ENCODE peak calls at places on chromosomes 1 and 21, in nine cellular contexts. V is activated B cell treated with CpG ODN at 0.5 μM for 24 hours; B is brain microvascular endothelial cell; T is thoracic aorta; N is pancreas; W is activated CD8-positive, alpha-beta T cell treated with anti-CD3 and anti-CD28 coated beads for 36 hours; P is AG10803; L is endothelial cell; G is body of pancreas. Q is an unnamed sample.

GRCh38 chr1:12433323-12434053 is 184.5 kb downstream of the DHRS3 start:
- DNase-seq in V (no peak), B (peak), T (no peak), N (peak), W (peak), P (peak), L (peak), G (peak), Q (no peak)

GRCh38 chr1:184189361-184189760 is 137.8 kb downstream of the TSEN15 start:
- DNase-seq in V (no peak), B (no peak), T (no peak), N (no peak), W (no peak), P (peak), L (no peak), G (peak), Q (no peak)

GRCh38 chr21:44984428-44984791 is 44.6 kb downstream of the SLX9 start:
- DNase-seq in V (no peak), B (no peak), T (no peak), N (no peak), W (no peak), P (no peak), L (no peak), G (no peak), Q (no peak)

GRCh38 chr1:27574871-27575831 is 28.8 kb downstream of the AHDC1 start:
- DNase-seq in V (no peak), B (peak), T (no peak), N (peak), W (no peak), P (peak), L (peak), G (peak), Q (no peak)

GRCh38 chr1:242847390-242847993 is 323.0 kb upstream of the PLD5 start:
- DNase-seq in V (no peak), B (no peak), T (no peak), N (no peak), W (no peak), P (no peak), L (peak), G (no peak), Q (no peak)

GRCh38 chr1:18962121-18962721 is 5.7 kb upstream of the IFFO2 start:
- DNase-seq in V (no peak), B (no peak), T (no peak), N (no peak), W (no peak), P (peak), L (no peak), G (no peak), Q (no peak)

GRCh38 chr1:239982762-239983161 is 108.9 kb upstream of the FMN2 start:
- DNase-seq in V (no peak), B (no peak), T (no peak), N (no peak), W (no peak), P (no peak), L (no peak), G (no peak), Q (no peak)

GRCh38 chr1:4306559-4307467 is 347.6 kb upstream of the AJAP1 start:
- DNase-seq in V (no peak), B (no peak), T (no peak), N (no peak), W (no peak), P (no peak), L (no peak), G (no peak), Q (no peak)

GRCh38 chr1:226457307-226457712 is 49.4 kb upstream of the PARP1 start:
- DNase-seq in V (no peak), B (peak), T (no peak), N (no peak), W (peak), P (no peak), L (peak), G (no peak), Q (peak)

GRCh38 chr1:194176212-194176611 is 989.8 kb upstream of the B3GALT2 start:
- DNase-seq in V (no peak), B (no peak), T (no peak), N (no peak), W (no peak), P (no peak), L (no peak), G (no peak), Q (no peak)

GRCh38 chr1:225998560-225999226 is 450 bp downstream of the SDE2 start:
- DNase-seq in V (no peak), B (peak), T (no peak), N (no peak), W (no peak), P (peak), L (no peak), G (no peak), Q (no peak)

GRCh38 chr1:71809085-71809484 is 473.3 kb downstream of the NEGR1 start:
- DNase-seq in V (no peak), B (no peak), T (no peak), N (no peak), W (no peak), P (no peak), L (no peak), G (no peak), Q (no peak)

GRCh38 chr1:115838805-115839705 is 1.9 kb downstream of the NHLH2 start:
- DNase-seq in V (no peak), B (no peak), T (no peak), N (peak), W (peak), P (peak), L (peak), G (peak), Q (no peak)

GRCh38 chr1:202234331-202235002 is 40.9 kb downstream of the LGR6 start:
- DNase-seq in V (no peak), B (peak), T (no peak), N (no peak), W (no peak), P (peak), L (no peak), G (no peak), Q (no peak)

GRCh38 chr1:40315795-40316594 is 1.1 kb downstream of the COL9A2 start:
- DNase-seq in V (peak), B (no peak), T (no peak), N (no peak), W (peak), P (no peak), L (no peak), G (no peak), Q (peak)

GRCh38 chr1:94806451-94806861 is 13.7 kb upstream of the SLC44A3 start:
- DNase-seq in V (no peak), B (no peak), T (no peak), N (no peak), W (no peak), P (peak), L (no peak), G (no peak), Q (no peak)

GRCh38 chr1:38243106-38243505 is 196.5 kb upstream of the POU3F1 start:
- DNase-seq in V (no peak), B (no peak), T (no peak), N (no peak), W (no peak), P (no peak), L (no peak), G (no peak), Q (no peak)

GRCh38 chr1:246261641-246262040 is 245.4 kb downstream of the SMYD3 start:
- DNase-seq in V (no peak), B (no peak), T (no peak), N (no peak), W (no peak), P (no peak), L (no peak), G (no peak), Q (no peak)
- TF ChIP-seq CTCF in V (no peak), B (peak), T (no peak), N (no peak), W (no peak), P (no peak), L (no peak), G (no peak), Q (no peak)

DNA sequence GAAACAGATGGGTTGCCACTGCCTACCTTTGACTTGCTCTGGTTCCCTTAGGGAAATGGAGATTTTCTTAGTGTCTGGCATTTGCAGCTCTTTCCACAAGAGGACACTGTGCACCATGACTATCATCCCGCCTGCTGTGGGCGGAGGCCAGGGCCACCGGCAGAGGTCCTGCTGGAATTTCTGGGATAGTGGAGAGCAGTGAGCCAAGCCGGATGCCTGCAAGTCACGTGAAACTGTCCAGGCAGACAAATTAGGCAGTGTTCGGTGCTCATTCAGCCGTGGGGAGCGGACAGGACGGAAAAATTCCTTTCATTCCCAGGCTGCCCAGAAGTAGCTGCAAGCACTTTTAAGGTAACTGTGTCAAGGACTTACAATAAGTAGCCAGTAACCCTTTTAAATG is 43.4 kb downstream of the IGSF5 start:
- DNase-seq in V (no peak), B (peak), T (no peak), N (peak), W (no peak), P (peak), L (peak), G (peak), Q (no peak)
- TF ChIP-seq CTCF in V (no peak), B (peak), T (peak), N (peak), W (no peak), P (peak), L (peak), G (peak), Q (no peak)

GRCh38 chr1:160416369-160416768 is 16.0 kb downstream of the VANGL2 start:
- DNase-seq in V (no peak), B (no peak), T (no peak), N (no peak), W (no peak), P (peak), L (peak), G (peak), Q (no peak)
- TF ChIP-seq CTCF in V (no peak), B (peak), T (no peak), N (no peak), W (no peak), P (peak), L (peak), G (peak), Q (no peak)

GRCh38 chr1:173714759-173715537 is at the start of gene KLHL20:
- DNase-seq in V (peak), B (peak), T (peak), N (peak), W (peak), P (peak), L (peak), G (peak), Q (peak)
- TF ChIP-seq CTCF in V (no peak), B (peak), T (no peak), N (no peak), W (no peak), P (no peak), L (no peak), G (peak), Q (no peak)

GRCh38 chr21:36966066-36966845 is at the start of gene HLCS:
- DNase-seq in V (peak), B (peak), T (no peak), N (peak), W (peak), P (peak), L (peak), G (peak), Q (peak)
- TF ChIP-seq CTCF in V (no peak), B (no peak), T (no peak), N (no peak), W (no peak), P (no peak), L (peak), G (no peak), Q (no peak)

DNA sequence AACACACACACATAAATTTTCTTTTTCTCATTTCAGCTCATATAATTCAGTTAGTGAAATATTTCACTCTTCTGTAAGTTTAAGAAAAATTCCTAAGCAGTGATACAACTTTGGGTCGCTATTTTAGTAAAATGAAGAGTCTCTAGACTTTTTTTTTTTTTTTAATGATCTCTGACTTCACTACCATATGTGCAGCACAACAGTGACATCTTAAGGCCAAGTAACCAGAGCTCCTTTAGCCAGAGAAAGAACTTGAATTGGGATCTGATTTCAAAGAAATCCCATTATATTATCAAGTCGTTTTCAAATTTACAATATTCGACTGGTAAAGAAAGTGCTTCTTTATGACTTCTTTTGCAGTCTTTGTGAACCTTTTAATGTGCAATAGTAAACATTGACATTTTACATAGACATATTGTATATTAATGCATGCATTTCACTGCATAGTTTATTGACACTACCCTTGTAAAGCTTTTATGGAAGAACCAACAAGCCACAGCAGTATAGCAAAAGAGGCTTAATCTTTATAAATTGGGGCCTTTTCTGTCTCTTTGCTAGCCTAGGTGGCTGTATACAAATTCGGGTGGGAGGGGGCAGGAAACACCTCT is 62.2 kb downstream of the LRRC40 start:
- DNase-seq in V (no peak), B (peak), T (no peak), N (no peak), W (no peak), P (peak), L (no peak), G (no peak), Q (no peak)
- TF ChIP-seq CTCF in V (no peak), B (peak), T (no peak), N (no peak), W (no peak), P (peak), L (no peak), G (no peak), Q (no peak)

Q was measured in CD4-positive, alpha-beta T cell.